ENCODE peak calls at places on chromosomes 11 and 22, in eight cellular contexts. M is A549, N is HL-60, K is HepG2, U is HCT116, E is K562, W is SK-N-SH, F is Panc1. Q is an unnamed sample.
A peak's percentile ranks its signal among the peaks of the same experiment; 100 is the strongest.

GRCh38 chr11:94511932-94512781 is at the start of gene C11orf97:
- DNase-seq in M (peak; percentile 8), E (peak; percentile 14), N (peak; percentile 63), K (peak; percentile 35), U (no peak), F (no peak), W (peak; percentile 82), Q (peak; percentile 91)

GRCh38 chr22:19882446-19883381 is 28.0 kb upstream of the GNB1L start:
- DNase-seq in W (peak; percentile 29), K (no peak), U (no peak), F (no peak), M (no peak), E (no peak), N (no peak), Q (no peak)

GRCh38 chr11:78427615-78428272 is 10.1 kb upstream of the GAB2 start:
- DNase-seq in E (no peak), F (no peak), K (no peak), N (peak; percentile 66), M (no peak), W (no peak), U (no peak), Q (no peak)

GRCh38 chr11:61472868-61473267 is 35.7 kb upstream of the LRRC10B start:
- DNase-seq in K (no peak), F (no peak), U (no peak), W (no peak), E (no peak), N (no peak), M (no peak), Q (no peak)

GRCh38 chr22:40176921-40177737 is 596 bp upstream of the TNRC6B start:
- DNase-seq in U (no peak), N (peak; percentile 57), E (peak; percentile 57), F (no peak), M (no peak), W (no peak), K (peak; percentile 87), Q (peak; percentile 79)

GRCh38 chr11:122180435-122180834 is 64.4 kb upstream of the BLID start:
- DNase-seq in K (no peak), F (peak; percentile 95), U (peak; percentile 92), W (no peak), M (no peak), N (no peak), E (no peak), Q (no peak)

GRCh38 chr11:63609536-63609935 is 4.7 kb downstream of the PLAAT3 start:
- DNase-seq in N (no peak), K (no peak), M (no peak), E (no peak), U (no peak), W (peak; percentile 44), F (no peak), Q (no peak)

GRCh38 chr22:47158457-47158856 is 396.0 kb downstream of the TBC1D22A start:
- DNase-seq in E (no peak), K (no peak), N (no peak), F (no peak), M (no peak), U (no peak), W (no peak), Q (no peak)

GRCh38 chr11:60964801-60965200 is 6.7 kb upstream of the CD6 start:
- DNase-seq in E (no peak), W (no peak), N (no peak), M (no peak), U (no peak), F (no peak), K (no peak), Q (no peak)

GRCh38 chr11:64638017-64638664 is 47.1 kb downstream of the SLC22A12 start:
- DNase-seq in M (no peak), K (no peak), F (no peak), E (peak; percentile 71), N (no peak), W (peak; percentile 95), U (no peak), Q (peak; percentile 61)

GRCh38 chr22:30247974-30248373 is 1.4 kb upstream of the LIF start:
- DNase-seq in F (no peak), N (no peak), W (no peak), E (no peak), M (no peak), U (no peak), K (no peak), Q (no peak)

GRCh38 chr11:130102457-130103249 is 33.0 kb downstream of the APLP2 start:
- DNase-seq in N (no peak), U (no peak), W (no peak), F (no peak), E (no peak), K (no peak), M (no peak), Q (no peak)

GRCh38 chr11:73949246-73949645 is 1.6 kb upstream of the DNAJB13 start:
- DNase-seq in U (no peak), W (no peak), E (no peak), M (no peak), F (no peak), K (no peak), N (no peak), Q (no peak)

GRCh38 chr11:76291576-76292526 is 85.5 kb upstream of the WNT11 start:
- DNase-seq in U (no peak), M (no peak), K (peak; percentile 43), W (no peak), F (no peak), E (peak; percentile 39), N (no peak), Q (no peak)

GRCh38 chr11:80958966-80959365 is 1518.1 kb upstream of the TENM4 start:
- DNase-seq in F (no peak), W (no peak), E (no peak), K (no peak), U (no peak), N (no peak), M (no peak), Q (no peak)
- TF ChIP-seq REST in F (no peak), W (no peak), E (no peak), K (no peak), U (no peak), N (no peak), M (no peak), Q (no peak)

GRCh38 chr11:2555891-2556290 is 111.1 kb downstream of the KCNQ1 start:
- DNase-seq in M (no peak), K (no peak), E (no peak), U (no peak), W (no peak), F (no peak), N (no peak), Q (no peak)
- TF ChIP-seq REST in M (no peak), K (no peak), E (no peak), U (no peak), W (no peak), F (no peak), N (no peak), Q (no peak)

DNA sequence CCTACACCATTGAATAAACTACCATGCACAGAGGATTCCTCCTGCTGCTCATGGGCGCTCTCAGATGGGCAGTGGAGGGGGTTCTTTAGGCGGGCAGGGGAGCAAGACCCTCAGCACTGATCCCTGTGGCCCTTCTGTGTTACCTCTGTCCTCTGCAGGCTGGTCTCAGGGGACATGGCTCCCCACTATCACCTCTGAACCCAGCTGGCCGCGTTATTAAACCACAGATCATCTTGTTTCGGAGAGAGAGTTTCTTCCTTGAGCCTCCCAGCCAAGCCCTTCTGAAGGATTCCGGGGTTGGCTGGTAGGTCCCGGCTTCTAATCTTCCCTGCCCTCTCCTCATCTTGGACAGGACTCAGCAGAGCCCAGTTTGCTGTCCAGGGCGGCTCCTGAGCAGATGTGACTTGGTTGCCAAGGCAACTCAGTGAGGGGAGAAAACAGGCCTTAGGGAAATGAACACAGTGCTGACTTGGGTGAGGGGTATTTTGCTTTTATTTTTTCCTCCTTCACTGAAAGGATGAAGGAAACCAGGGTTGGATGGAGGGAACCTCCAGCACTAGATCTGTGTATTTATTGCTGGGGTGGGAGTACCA is 13.3 kb downstream of the APOL3 start:
- DNase-seq in K (no peak), U (no peak), E (no peak), M (no peak), F (no peak), W (peak; percentile 38), N (no peak), Q (no peak)
- TF ChIP-seq REST in K (no peak), U (no peak), E (no peak), M (no peak), F (no peak), W (no peak), N (no peak), Q (no peak)

GRCh38 chr11:8268530-8269461 is 5.1 kb upstream of the LMO1 start:
- DNase-seq in W (peak; percentile 83), N (no peak), F (no peak), M (no peak), E (no peak), U (no peak), K (no peak), Q (peak; percentile 57)
- TF ChIP-seq REST in W (no peak), N (no peak), F (no peak), M (no peak), E (no peak), U (no peak), K (no peak), Q (no peak)

DNA sequence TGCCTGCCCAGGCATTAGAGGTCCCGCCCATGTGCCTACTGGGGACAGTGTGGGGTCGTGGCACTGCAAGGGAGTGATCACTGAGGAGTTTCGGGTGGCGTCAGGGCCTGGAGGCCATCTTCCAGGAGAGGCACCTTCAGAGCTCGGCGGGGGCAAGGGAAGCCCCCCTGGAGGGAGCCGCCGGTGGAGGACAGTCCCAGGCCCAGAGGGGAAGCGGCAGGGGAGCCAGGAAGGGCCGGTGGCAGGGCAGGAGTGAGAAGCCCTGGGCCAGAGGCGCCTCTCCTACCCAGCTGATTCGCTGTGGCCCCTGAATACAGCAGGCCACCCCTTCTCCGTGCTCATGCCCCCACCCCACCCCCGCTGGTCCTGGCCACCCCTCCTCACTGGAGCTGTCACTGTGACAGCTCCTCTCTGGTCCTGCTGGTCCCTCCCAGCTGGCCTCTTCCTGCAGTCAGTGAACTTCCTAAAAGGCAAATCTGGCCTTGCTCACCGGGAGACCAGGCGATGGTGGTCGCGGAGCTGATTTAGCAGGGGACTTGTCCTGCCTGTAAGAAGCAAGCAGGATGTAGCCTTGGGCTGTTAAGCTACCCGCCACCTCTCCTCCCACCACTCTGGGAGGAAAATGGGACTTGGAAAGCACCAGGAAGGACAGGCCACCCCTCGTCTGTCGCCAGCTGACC is 2.1 kb upstream of the MAPK11 start:
- DNase-seq in N (no peak), W (peak; percentile 48), M (no peak), K (no peak), F (no peak), U (no peak), E (no peak), Q (no peak)
- TF ChIP-seq REST in N (no peak), W (no peak), M (no peak), K (no peak), F (no peak), U (no peak), E (no peak), Q (no peak)

Q was measured in GM23338.